ENCODE peak calls at places on chromosome 3, in eight cellular contexts. M, L, K, Q, S, E, A and J are unnamed samples.

GRCh38 chr3:62562017-62562416 is 188.7 kb upstream of the FEZF2 start:
- DNase-seq in M (peak), L (no peak), K (no peak), Q (no peak), S (no peak), E (no peak), A (no peak), J (peak)

GRCh38 chr3:158911586-158911985 is 109.7 kb downstream of the MFSD1 start:
- DNase-seq in M (no peak), L (no peak), K (no peak), Q (no peak), S (no peak), E (no peak), A (no peak), J (no peak)

GRCh38 chr3:153974614-153975013 is 146.6 kb upstream of the ARHGEF26 start:
- DNase-seq in M (no peak), L (no peak), K (no peak), Q (no peak), S (no peak), E (no peak), A (no peak), J (no peak)

GRCh38 chr3:32564195-32564594 is 6.5 kb downstream of the DYNC1LI1 start:
- DNase-seq in M (no peak), L (no peak), K (no peak), Q (no peak), S (no peak), E (no peak), A (no peak), J (no peak)

GRCh38 chr3:174541708-174542107 is 317.4 kb upstream of the NAALADL2 start:
- DNase-seq in M (peak), L (no peak), K (no peak), Q (no peak), S (no peak), E (no peak), A (no peak), J (peak)

GRCh38 chr3:129663045-129663446 is 56.6 kb upstream of the PLXND1 start:
- DNase-seq in M (no peak), L (no peak), K (peak), Q (no peak), S (no peak), E (no peak), A (no peak), J (no peak)

GRCh38 chr3:53171827-53172505 is 11.0 kb downstream of the PRKCD start:
- DNase-seq in M (no peak), L (no peak), K (no peak), Q (no peak), S (no peak), E (no peak), A (no peak), J (no peak)

GRCh38 chr3:32595318-32595717 is 24.7 kb upstream of the DYNC1LI1 start:
- DNase-seq in M (no peak), L (no peak), K (no peak), Q (no peak), S (no peak), E (no peak), A (no peak), J (no peak)

GRCh38 chr3:177057768-177058167 is 139.5 kb downstream of the TBL1XR1 start:
- DNase-seq in M (peak), L (no peak), K (no peak), Q (no peak), S (no peak), E (no peak), A (no peak), J (no peak)

GRCh38 chr3:56189486-56189985 is 278.7 kb downstream of the ERC2 start:
- DNase-seq in M (no peak), L (no peak), K (no peak), Q (no peak), S (no peak), E (no peak), A (no peak), J (no peak)

GRCh38 chr3:100796556-100796955 is 87.3 kb downstream of the TFG start:
- DNase-seq in M (peak), L (no peak), K (peak), Q (no peak), S (no peak), E (no peak), A (no peak), J (no peak)

GRCh38 chr3:46574881-46575576 is 8.9 kb upstream of the LRRC2 start:
- DNase-seq in M (no peak), L (peak), K (peak), Q (no peak), S (no peak), E (no peak), A (no peak), J (no peak)

GRCh38 chr3:16370872-16371740 is 106.1 kb downstream of the OXNAD1 start:
- DNase-seq in M (peak), L (no peak), K (no peak), Q (no peak), S (no peak), E (no peak), A (peak), J (no peak)
- H3K4me3 ChIP-seq in M (no peak), L (no peak), K (no peak), Q (no peak), S (no peak), E (no peak), A (no peak), J (no peak)

DNA sequence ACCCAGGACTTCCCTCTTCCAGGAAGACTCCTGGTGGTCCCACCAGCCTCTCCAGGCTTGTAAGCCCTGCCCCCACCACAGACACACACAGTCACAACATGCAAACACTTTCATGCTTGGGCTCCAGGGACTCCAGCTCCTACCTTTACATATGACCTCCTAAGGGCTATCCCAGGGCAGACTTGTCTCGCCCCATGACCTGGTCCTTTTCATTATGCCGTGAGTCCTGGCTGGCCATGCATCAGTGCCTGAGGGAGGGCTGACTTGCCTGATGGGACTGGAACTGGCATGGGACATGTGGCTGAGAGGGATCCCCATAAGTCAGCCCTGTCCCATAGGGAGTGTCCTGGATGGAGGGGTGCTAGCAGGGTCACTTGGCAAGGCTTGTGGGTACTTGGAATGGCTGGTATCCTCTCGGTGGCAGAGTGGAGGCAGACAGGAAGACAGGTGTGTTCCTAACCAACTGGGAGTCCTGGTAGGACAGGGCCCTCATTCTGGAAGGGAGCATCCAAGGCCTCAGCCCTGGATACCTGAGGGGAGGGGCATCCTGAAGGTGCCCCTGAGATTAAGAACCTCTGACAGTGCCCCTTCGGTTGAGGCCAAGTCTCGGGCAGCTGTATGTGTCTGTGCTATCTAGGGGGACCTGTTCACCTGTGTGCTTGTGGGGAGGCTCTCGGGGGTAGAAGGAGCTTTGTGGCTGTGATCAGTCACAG is 540 bp upstream of the HHATL start:
- DNase-seq in M (no peak), L (no peak), K (no peak), Q (no peak), S (no peak), E (no peak), A (no peak), J (no peak)
- H3K27ac ChIP-seq in M (no peak), L (no peak), K (no peak), Q (no peak), S (no peak), E (no peak), A (no peak), J (no peak)

DNA sequence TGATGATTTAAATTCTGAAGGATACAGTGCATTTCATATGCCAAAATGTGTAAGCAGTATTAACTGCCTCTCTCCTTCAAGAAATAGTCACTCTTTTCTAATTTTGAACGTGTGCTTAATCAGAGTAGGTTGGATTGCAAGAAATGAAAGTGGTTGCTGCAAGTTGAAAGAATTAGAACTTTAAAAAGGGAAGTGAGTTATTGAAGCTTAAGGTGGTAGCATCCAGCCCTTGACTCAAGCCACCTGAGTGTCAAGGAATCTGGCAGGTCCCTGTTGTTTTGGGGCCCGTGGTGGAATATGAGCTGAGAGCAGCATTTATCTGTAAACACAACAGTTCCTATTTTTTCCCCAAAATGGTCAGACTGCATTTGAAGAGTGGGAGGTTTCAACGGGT is 1.7 kb downstream of the ITPR1 start:
- DNase-seq in M (no peak), L (no peak), K (no peak), Q (no peak), S (no peak), E (no peak), A (no peak), J (no peak)
- H3K4me3 ChIP-seq in M (peak), L (no peak), K (peak), Q (peak), S (peak), E (peak), A (peak), J (no peak)

DNA sequence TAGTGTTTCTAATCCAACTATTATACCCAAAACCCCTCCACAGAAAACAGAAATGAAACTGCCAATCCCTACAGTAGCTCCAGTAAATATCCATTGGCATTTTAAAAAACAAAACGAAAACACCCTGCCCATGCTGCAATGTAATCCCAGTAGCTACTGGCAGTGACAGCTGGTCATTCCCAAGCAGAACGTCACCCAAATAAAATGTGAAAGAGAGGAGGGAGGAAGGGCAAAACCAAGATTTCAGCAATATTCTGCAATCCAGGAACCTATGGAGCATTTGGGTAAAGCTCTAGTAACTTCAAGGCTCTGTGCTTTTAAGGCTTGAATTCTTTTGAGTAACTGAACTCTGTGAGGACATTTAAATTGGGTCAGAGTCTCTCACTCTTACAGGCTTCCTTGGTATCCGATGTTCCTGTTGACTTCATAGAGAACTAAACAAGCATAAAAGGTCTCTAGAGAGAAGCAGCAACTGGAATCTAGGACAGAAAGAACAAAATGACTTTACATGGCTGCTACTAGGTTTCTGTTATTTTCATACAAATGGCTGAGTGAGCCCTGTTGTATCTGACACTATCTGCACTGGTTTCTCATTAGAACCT is 136.2 kb downstream of the TNIK start:
- DNase-seq in M (peak), L (no peak), K (no peak), Q (no peak), S (no peak), E (no peak), A (no peak), J (peak)
- H3K27ac ChIP-seq in M (no peak), L (no peak), K (no peak), Q (peak), S (no peak), E (no peak), A (no peak), J (no peak)

DNA sequence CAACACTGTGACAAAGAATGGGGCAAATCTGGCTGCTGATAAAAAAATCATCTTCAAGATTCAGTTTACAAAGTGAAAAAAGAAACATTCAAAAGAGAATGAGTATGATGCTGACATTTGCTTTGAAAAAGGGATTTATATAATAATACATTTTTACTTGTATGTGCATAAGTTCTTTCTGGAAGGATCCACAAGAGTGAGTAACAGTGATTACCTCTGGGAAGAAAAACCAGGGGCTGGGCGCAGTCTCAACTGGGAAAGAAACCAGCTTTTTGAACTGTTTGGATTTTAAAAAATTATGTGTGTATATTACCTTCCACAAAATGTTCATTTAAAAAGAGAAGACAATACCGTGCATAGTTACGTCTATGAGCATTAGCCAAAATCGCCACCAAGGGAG is 1.3 kb downstream of the CLEC3B start:
- DNase-seq in M (no peak), L (no peak), K (no peak), Q (no peak), S (no peak), E (no peak), A (no peak), J (no peak)
- H3K4me3 ChIP-seq in M (no peak), L (no peak), K (no peak), Q (peak), S (no peak), E (peak), A (no peak), J (no peak)

DNA sequence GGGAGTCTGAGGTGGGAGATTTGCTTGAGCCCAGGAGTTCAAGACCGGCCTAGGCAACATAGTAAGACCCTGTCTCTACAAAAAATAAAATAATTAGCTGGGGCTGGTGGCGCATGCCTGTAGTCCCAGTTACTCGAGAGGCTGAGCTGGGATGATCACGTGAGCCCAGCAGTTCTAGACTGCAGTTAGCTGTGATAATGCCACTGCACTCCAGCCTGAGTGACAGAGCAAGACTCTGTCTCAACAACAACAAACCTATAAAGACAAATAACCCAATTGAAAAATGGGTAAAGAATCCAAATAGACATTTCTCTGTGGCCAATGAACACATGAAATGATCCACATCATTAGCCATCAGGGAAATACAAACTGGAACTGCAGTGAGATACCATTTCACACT is 1.1 kb upstream of the RPL32 start:
- DNase-seq in M (no peak), L (no peak), K (no peak), Q (no peak), S (no peak), E (no peak), A (no peak), J (no peak)
- H3K27ac ChIP-seq in M (no peak), L (no peak), K (no peak), Q (peak), S (no peak), E (no peak), A (no peak), J (no peak)

GRCh38 chr3:50369271-50369670 is 9.9 kb upstream of the TMEM115 start:
- DNase-seq in M (no peak), L (no peak), K (no peak), Q (no peak), S (no peak), E (no peak), A (no peak), J (no peak)

GRCh38 chr3:50365080-50365841 is 5.9 kb upstream of the TMEM115 start:
- DNase-seq in M (peak), L (peak), K (peak), Q (peak), S (peak), E (peak), A (peak), J (peak)

GRCh38 chr3:50364573-50365079 is 5.3 kb upstream of the TMEM115 start:
- DNase-seq in M (no peak), L (no peak), K (no peak), Q (peak), S (no peak), E (peak), A (no peak), J (no peak)

GRCh38 chr3:50370594-50370993 is 11.3 kb upstream of the TMEM115 start:
- DNase-seq in M (peak), L (no peak), K (peak), Q (no peak), S (no peak), E (no peak), A (no peak), J (peak)

GRCh38 chr3:50365842-50366220 is 6.5 kb upstream of the TMEM115 start:
- DNase-seq in M (no peak), L (no peak), K (no peak), Q (no peak), S (no peak), E (no peak), A (no peak), J (no peak)
- H3K4me3 ChIP-seq in M (no peak), L (peak), K (peak), Q (peak), S (peak), E (peak), A (no peak), J (no peak)

GRCh38 chr3:120440762-120441161 is 10.0 kb downstream of the FSTL1 start:
- DNase-seq in M (no peak), L (no peak), K (no peak), Q (no peak), S (no peak), E (no peak), A (no peak), J (no peak)
- H3K27ac ChIP-seq in M (no peak), L (no peak), K (no peak), Q (peak), S (no peak), E (no peak), A (no peak), J (peak)

GRCh38 chr3:120468635-120469295 is 18.0 kb upstream of the FSTL1 start:
- DNase-seq in M (no peak), L (no peak), K (no peak), Q (no peak), S (no peak), E (no peak), A (no peak), J (no peak)
- H3K4me3 ChIP-seq in M (no peak), L (no peak), K (no peak), Q (no peak), S (no peak), E (no peak), A (no peak), J (no peak)